ENCODE peak calls at places on chromosome 18, in seven cellular contexts. W, U, L, M, A, B and I are unnamed samples.
A peak's percentile ranks its signal among the peaks of the same experiment; 100 is the strongest.

GRCh38 chr18:11800947-11801346 is 50.3 kb upstream of the CHMP1B start:
- DNase-seq in W (no peak), U (no peak), L (no peak), M (no peak), A (no peak), B (no peak), I (no peak)

GRCh38 chr18:28176933-28177827 is at the start of gene CDH2:
- DNase-seq in W (peak; percentile 85), U (peak; percentile 75), L (peak; percentile 52), M (no peak), A (peak; percentile 86), B (peak; percentile 70), I (peak; percentile 85)

GRCh38 chr18:47931707-47932103 is 1.2 kb upstream of the SMAD2 start:
- DNase-seq in W (no peak), U (peak; percentile 19), L (no peak), M (peak; percentile 28), A (peak; percentile 76), B (no peak), I (no peak)

GRCh38 chr18:54386043-54386442 is 28.3 kb downstream of the C18orf54 start:
- DNase-seq in W (no peak), U (no peak), L (no peak), M (no peak), A (no peak), B (no peak), I (no peak)

GRCh38 chr18:37987901-37988300 is 422.3 kb upstream of the CELF4 start:
- DNase-seq in W (no peak), U (no peak), L (no peak), M (no peak), A (no peak), B (no peak), I (no peak)

GRCh38 chr18:28706397-28706796 is 529.5 kb upstream of the CDH2 start:
- DNase-seq in W (no peak), U (no peak), L (no peak), M (no peak), A (no peak), B (no peak), I (no peak)

GRCh38 chr18:24968233-24968775 is 383.7 kb downstream of the ZNF521 start:
- DNase-seq in W (no peak), U (no peak), L (no peak), M (no peak), A (no peak), B (no peak), I (no peak)

GRCh38 chr18:78587096-78587495 is 392.5 kb upstream of the SALL3 start:
- DNase-seq in W (no peak), U (no peak), L (no peak), M (no peak), A (no peak), B (no peak), I (no peak)

GRCh38 chr18:27901424-27902226 is 275.3 kb downstream of the CDH2 start:
- DNase-seq in W (no peak), U (no peak), L (no peak), M (no peak), A (no peak), B (no peak), I (no peak)

GRCh38 chr18:13161276-13161899 is 57.2 kb upstream of the LDLRAD4 start:
- DNase-seq in W (no peak), U (no peak), L (peak; percentile 18), M (no peak), A (no peak), B (no peak), I (no peak)

GRCh38 chr18:74896390-74896991 is 298.8 kb downstream of the ZNF407 start:
- DNase-seq in W (peak; percentile 3), U (peak; percentile 60), L (peak; percentile 31), M (peak; percentile 41), A (peak; percentile 51), B (no peak), I (no peak)
- TF ChIP-seq CTCF in W (peak; percentile 27), U (no peak), L (peak; percentile 48), M (peak; percentile 23), A (peak; percentile 39), B (peak; percentile 72), I (peak; percentile 48)

DNA sequence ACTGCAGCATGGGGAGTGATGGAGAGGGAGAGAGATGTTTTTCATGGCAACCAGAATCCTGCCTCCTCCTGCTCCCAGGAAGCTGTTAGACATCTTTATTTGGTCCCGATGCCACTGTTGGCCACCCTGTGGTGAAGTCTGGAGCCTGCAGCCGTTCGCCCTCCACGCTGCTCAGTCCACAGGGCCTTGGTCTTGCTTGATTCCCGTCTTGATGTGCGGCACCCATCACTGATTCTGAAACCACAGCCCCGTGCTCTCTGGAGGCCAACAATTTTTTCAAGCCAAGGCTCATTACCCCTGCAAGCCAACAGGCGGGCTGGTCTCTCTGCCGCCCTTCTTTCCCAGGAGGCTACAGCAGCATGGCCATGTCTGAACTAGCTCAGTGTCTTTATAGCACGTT is 24.5 kb downstream of the SIGLEC15 start:
- DNase-seq in W (no peak), U (peak; percentile 66), L (no peak), M (no peak), A (peak; percentile 20), B (no peak), I (peak; percentile 35)
- TF ChIP-seq CTCF in W (peak; percentile 24), U (peak; percentile 20), L (no peak), M (no peak), A (peak; percentile 13), B (peak; percentile 33), I (peak; percentile 70)

DNA sequence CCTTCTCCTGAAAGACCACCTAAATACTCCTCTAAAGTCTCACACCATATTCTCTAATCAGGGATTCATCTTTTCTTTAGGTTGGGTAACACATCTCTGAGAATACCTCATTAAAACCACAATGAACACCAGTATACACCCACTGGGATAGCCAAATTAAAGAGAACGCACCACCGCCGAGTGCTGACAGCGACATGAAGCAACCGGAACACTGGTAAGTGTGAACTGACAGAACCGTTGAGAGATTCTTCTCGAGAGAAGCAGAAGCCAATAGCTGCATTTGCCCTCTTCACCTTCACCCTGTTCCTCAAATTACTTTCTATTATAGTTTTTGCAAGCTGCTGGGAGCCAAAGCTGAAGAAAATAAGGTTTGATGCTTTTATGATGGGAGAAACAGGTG is 318.5 kb downstream of the FBXO15 start:
- DNase-seq in W (no peak), U (no peak), L (no peak), M (no peak), A (no peak), B (peak; percentile 45), I (no peak)
- TF ChIP-seq CTCF in W (no peak), U (no peak), L (no peak), M (no peak), A (no peak), B (no peak), I (no peak)

DNA sequence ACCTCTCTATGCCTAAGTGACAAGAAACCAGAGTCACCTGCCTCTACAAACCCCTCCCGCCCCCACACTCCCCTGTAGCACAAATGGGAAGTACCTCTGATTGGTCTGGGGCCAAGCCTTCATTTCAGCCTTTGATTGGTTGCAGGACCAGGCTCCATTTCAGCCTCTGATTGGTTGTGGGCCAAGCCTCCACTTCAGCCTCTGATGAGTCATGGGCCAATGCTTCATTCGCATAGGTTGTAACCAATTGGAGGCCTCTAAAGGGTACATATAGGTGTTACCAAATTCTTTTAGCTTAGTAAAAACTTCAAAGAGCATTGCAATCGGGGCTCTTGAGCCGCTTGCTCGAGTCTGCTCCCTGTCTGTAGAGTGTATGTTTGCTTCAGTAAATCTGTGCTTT is 25.0 kb downstream of the CCDC102B start:
- DNase-seq in W (no peak), U (no peak), L (no peak), M (no peak), A (no peak), B (no peak), I (no peak)
- TF ChIP-seq CTCF in W (no peak), U (no peak), L (no peak), M (no peak), A (no peak), B (no peak), I (no peak)

DNA sequence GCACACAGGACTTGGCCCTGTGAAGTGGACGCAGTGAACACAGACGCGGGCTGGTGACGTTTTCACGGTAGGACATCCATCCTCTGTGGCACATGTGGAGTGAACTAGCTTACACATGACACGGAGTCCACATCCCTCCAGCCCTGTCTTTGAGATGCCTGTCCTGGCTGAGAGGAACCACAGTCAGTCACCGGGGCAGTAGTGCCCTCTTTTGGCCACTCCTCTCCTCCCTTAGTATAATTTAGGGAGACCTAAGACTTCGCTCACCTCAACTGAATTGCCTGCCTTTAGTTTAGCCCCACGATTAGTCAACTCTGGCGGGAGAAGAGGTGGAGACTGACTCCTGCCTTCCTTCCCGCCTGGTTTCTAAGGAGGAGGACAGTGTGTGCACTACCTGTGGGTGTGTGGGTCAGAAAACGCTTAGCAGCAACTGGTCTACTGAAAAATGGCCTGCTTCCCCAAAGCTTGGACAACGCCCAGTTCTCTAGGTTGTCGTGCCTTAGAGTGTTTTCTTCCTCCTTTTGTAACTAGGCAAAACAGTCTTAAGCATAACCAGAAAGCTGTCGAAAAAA is 70.6 kb downstream of the MBP start:
- DNase-seq in W (no peak), U (no peak), L (no peak), M (no peak), A (no peak), B (no peak), I (peak; percentile 91)
- TF ChIP-seq CTCF in W (no peak), U (no peak), L (peak; percentile 16), M (no peak), A (no peak), B (peak; percentile 24), I (peak; percentile 38)

GRCh38 chr18:44325903-44326650 is 354.6 kb upstream of the SETBP1 start:
- DNase-seq in W (peak; percentile 87), U (peak; percentile 81), L (peak; percentile 13), M (no peak), A (peak; percentile 30), B (peak; percentile 16), I (peak; percentile 66)
- TF ChIP-seq CTCF in W (peak; percentile 68), U (peak; percentile 59), L (peak; percentile 22), M (no peak), A (no peak), B (peak; percentile 63), I (peak; percentile 75)

GRCh38 chr18:57446322-57446721 is 11.1 kb downstream of the ONECUT2 start:
- DNase-seq in W (no peak), U (peak; percentile 73), L (peak; percentile 70), M (no peak), A (peak; percentile 58), B (no peak), I (no peak)
- TF ChIP-seq CTCF in W (peak; percentile 37), U (peak; percentile 21), L (peak; percentile 60), M (no peak), A (peak; percentile 60), B (peak; percentile 55), I (peak; percentile 73)

GRCh38 chr18:26425148-26425531 is 123.2 kb downstream of the KCTD1 start:
- DNase-seq in W (no peak), U (no peak), L (no peak), M (no peak), A (no peak), B (no peak), I (no peak)
- TF ChIP-seq CTCF in W (no peak), U (no peak), L (no peak), M (no peak), A (no peak), B (no peak), I (no peak)